ENCODE peak calls at places on chromosomes 6 and 20, in five cellular contexts. I is PC-3, J is OCI-LY7, S is MM.1S, P is hepatocyte. Q is an unnamed sample.

GRCh38 chr20:41540916-41541315 is 77.3 kb downstream of the CHD6 start:
- DNase-seq in S (no peak), J (no peak), I (no peak), P (no peak), Q (no peak)

GRCh38 chr6:41767112-41767946 is 12.4 kb downstream of the FRS3 start:
- DNase-seq in P (peak), J (peak), I (peak), S (no peak), Q (no peak)

GRCh38 chr6:154234019-154234772 is 122.4 kb downstream of the IPCEF1 start:
- DNase-seq in I (no peak), S (no peak), P (no peak), J (no peak), Q (no peak)

GRCh38 chr20:32281711-32282110 is 4.3 kb downstream of the KIF3B start:
- DNase-seq in S (no peak), I (no peak), P (no peak), J (no peak), Q (no peak)

GRCh38 chr20:25177890-25178321 is 17.6 kb upstream of the ENTPD6 start:
- DNase-seq in J (no peak), I (peak), S (no peak), P (no peak), Q (no peak)

GRCh38 chr20:38840053-38840893 is 34.8 kb downstream of the PPP1R16B start:
- DNase-seq in I (no peak), P (no peak), S (no peak), J (no peak), Q (no peak)

GRCh38 chr6:144006731-144007454 is 1.2 kb downstream of the PLAGL1 start:
- DNase-seq in P (peak), I (peak), S (no peak), J (no peak), Q (peak)

GRCh38 chr6:5671162-5671561 is 335.6 kb downstream of the NRN1 start:
- DNase-seq in J (no peak), I (no peak), S (no peak), P (no peak), Q (no peak)

GRCh38 chr20:37968726-37969401 is 64.4 kb downstream of the TTI1 start:
- DNase-seq in S (no peak), P (no peak), J (no peak), I (peak), Q (peak)

GRCh38 chr20:14334306-14334930 is 3.0 kb downstream of the FLRT3 start:
- DNase-seq in I (peak), J (peak), P (peak), S (peak), Q (peak)

GRCh38 chr6:13450628-13451027 is 36.8 kb downstream of the GFOD1 start:
- DNase-seq in S (no peak), J (no peak), I (no peak), P (no peak), Q (no peak)

GRCh38 chr20:60097285-60097684 is 139.1 kb downstream of the CDH26 start:
- DNase-seq in P (no peak), I (no peak), S (no peak), J (no peak), Q (no peak)

GRCh38 chr20:8390500-8390899 is 258.4 kb downstream of the PLCB1 start:
- DNase-seq in J (no peak), S (no peak), I (no peak), P (no peak), Q (no peak)

GRCh38 chr20:41011551-41012067 is 17.0 kb upstream of the TOP1 start:
- DNase-seq in S (peak), J (peak), P (no peak), I (no peak), Q (no peak)

GRCh38 chr20:8067082-8067481 is 47.5 kb upstream of the TMX4 start:
- DNase-seq in I (no peak), J (no peak), S (no peak), P (no peak), Q (no peak)

GRCh38 chr6:53910834-53911233 is 116.0 kb downstream of the LRRC1 start:
- DNase-seq in P (no peak), J (no peak), I (no peak), S (no peak), Q (peak)

GRCh38 chr6:158879180-158879579 is 60.0 kb upstream of the EZR start:
- DNase-seq in S (no peak), J (no peak), P (peak), I (no peak), Q (no peak)

GRCh38 chr20:38722708-38723068 is 1.6 kb upstream of the SLC32A1 start:
- DNase-seq in J (no peak), P (no peak), I (no peak), S (no peak), Q (peak)

GRCh38 chr20:35055445-35056276 is 36.9 kb downstream of the TRPC4AP start:
- DNase-seq in I (no peak), J (no peak), P (no peak), S (peak), Q (no peak)

GRCh38 chr20:34848597-34848996 is 23.1 kb upstream of the NCOA6 start:
- DNase-seq in P (no peak), I (no peak), S (no peak), J (no peak), Q (no peak)

GRCh38 chr6:11653028-11653583 is 115.6 kb downstream of the TMEM170B start:
- DNase-seq in J (no peak), S (no peak), I (peak), P (peak), Q (no peak)

GRCh38 chr6:142302427-142303190 is 802 bp downstream of the ADGRG6 start:
- DNase-seq in J (no peak), S (no peak), P (peak), I (peak), Q (no peak)

GRCh38 chr6:136114661-136115060 is 135.4 kb downstream of the MTFR2 start:
- DNase-seq in P (no peak), J (no peak), S (no peak), I (no peak), Q (no peak)
- H3K27ac ChIP-seq in P (peak), J (no peak), S (no peak), I (no peak), Q (no peak)

DNA sequence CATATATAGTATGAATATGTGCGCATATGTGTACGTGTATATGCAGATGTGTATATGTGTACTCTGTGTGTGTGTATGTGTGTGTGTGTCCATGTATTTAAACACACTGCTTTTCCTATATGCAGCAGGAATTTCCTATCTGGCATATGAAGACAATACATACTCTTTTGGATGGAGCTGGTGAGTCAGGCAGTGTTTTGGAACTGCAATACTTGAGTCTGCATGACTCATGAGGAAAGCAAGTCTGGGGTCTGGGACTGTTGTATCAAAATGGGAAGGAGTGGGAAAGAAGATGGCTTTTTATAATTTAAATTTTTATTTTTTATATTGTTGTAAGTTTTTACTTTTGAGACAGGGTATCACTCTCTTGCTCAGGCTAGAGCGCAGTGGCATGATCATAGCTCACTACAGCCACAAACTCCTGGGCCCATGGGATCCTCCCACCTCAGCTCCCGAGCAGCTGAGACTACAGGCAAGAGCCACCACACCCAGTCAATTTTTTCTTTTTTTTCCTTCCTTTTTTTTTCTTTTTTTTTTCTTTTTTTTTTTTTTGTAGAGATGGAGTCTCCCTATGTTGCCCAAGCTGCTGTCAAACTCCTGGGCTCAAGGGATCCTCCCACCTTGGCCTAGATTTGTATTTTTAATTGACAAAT is 72.2 kb downstream of the ATXN1 start:
- DNase-seq in J (no peak), I (peak), P (no peak), S (no peak), Q (no peak)
- TF ChIP-seq EZH2phosphoT487 in J (no peak), I (no peak), P (no peak), S (no peak), Q (no peak)

DNA sequence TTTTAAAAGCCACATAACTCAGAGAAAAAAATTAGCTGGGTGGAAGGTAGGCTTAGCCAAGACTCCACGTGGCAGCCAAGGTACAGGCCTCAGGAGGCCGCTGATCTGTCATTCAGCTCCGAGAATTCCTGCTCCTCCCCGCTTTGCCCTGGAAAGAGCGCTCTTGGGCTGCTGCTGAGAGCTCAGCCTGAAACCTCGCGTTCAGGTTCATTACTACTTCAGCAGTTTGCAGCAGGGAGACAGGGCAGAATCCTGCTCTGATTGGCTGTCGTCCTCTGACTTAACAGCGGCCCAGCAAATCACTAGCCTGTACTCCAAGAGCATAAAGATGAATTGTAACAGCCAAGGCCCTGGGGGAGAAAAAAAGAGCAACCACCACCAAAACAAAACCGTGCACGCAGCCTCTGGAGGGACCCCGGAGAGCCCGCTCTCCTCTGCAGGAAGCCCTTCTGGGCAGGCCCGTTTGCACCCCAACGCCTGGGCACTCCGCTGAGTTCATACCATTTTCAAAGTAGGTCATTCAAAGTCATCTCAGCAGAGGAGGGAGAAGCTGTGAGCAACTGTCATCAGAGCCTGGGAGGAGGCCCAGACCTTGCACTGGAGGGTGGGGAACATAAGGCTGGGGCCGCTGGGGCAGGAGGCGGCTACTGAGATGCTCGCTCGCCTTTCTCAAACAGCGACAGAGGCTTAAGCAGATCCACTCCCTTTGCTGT is 42.2 kb upstream of the ATXN1 start:
- DNase-seq in J (no peak), I (no peak), P (peak), S (no peak), Q (peak)
- H3K4me2 ChIP-seq in J (no peak), I (no peak), P (peak), S (no peak), Q (peak)

DNA sequence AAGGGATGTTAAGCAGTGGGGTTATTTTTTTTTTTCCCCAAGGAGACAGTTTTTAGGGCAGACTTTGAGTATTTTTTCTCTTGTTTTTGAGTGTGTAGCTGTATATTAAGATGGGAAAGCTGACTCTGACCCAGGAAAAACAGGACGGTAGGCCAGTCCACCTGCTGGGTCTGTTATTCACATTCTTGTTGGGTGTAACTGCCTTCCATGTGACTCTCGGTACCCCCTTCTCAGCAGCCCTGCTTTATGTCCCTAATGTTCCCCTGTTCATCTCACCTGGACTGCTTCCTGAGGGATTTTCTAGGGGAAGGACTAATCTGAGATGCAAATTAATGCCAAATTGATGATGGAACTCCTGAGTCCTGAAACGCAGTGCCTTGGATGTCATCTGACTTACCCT is 21.9 kb downstream of the FOXO3 start:
- DNase-seq in J (no peak), I (no peak), S (no peak), P (no peak), Q (no peak)
- H3K27ac ChIP-seq in J (no peak), I (no peak), S (peak), P (peak), Q (no peak)

Q was measured in neural progenitor cell.